ENCODE peak calls at places on chromosomes 11 and 22, in six cellular contexts. H is stomach, K is K562, I is suprapubic skin, P is GM23338, J is GM12892. Z is an unnamed sample.

GRCh38 chr11:114553642-114554041 is 6.0 kb downstream of the NXPE1 start:
- DNase-seq in I (no peak), K (no peak), P (no peak), H (no peak), J (no peak), Z (no peak)

GRCh38 chr22:36828815-36829214 is 12.0 kb upstream of the PVALB start:
- DNase-seq in K (peak; percentile 35), H (no peak), P (peak; percentile 32), I (no peak), J (no peak), Z (no peak)

GRCh38 chr22:36160499-36160942 is at the start of gene APOL3:
- DNase-seq in I (peak; percentile 91), P (no peak), J (no peak), K (no peak), H (peak; percentile 74), Z (peak; percentile 79)

GRCh38 chr22:47090591-47091240 is 328.3 kb downstream of the TBC1D22A start:
- DNase-seq in K (peak; percentile 55), P (peak; percentile 69), H (no peak), J (no peak), I (peak; percentile 77), Z (no peak)

GRCh38 chr11:126343051-126343450 is 12.4 kb upstream of the ST3GAL4 start:
- DNase-seq in I (peak; percentile 67), K (no peak), H (no peak), J (no peak), P (no peak), Z (no peak)

GRCh38 chr11:75823415-75823814 is 8.4 kb downstream of the UVRAG start:
- DNase-seq in P (no peak), J (no peak), K (no peak), H (no peak), I (no peak), Z (no peak)

GRCh38 chr11:126465573-126466287 is 110.2 kb downstream of the ST3GAL4 start:
- DNase-seq in P (no peak), J (no peak), I (no peak), H (peak; percentile 30), K (no peak), Z (peak; percentile 68)

GRCh38 chr11:47983464-47984397 is 3.4 kb downstream of the PTPRJ start:
- DNase-seq in P (no peak), I (no peak), J (no peak), K (no peak), H (no peak), Z (no peak)

GRCh38 chr22:21443057-21443734 is 24.0 kb upstream of the TMEM191C start:
- DNase-seq in H (peak; percentile 22), J (no peak), I (peak; percentile 73), K (no peak), P (no peak), Z (no peak)

GRCh38 chr11:68370211-68371111 is 58.1 kb downstream of the LRP5 start:
- DNase-seq in P (no peak), J (peak; percentile 92), H (no peak), K (no peak), I (no peak), Z (peak; percentile 62)

DNA sequence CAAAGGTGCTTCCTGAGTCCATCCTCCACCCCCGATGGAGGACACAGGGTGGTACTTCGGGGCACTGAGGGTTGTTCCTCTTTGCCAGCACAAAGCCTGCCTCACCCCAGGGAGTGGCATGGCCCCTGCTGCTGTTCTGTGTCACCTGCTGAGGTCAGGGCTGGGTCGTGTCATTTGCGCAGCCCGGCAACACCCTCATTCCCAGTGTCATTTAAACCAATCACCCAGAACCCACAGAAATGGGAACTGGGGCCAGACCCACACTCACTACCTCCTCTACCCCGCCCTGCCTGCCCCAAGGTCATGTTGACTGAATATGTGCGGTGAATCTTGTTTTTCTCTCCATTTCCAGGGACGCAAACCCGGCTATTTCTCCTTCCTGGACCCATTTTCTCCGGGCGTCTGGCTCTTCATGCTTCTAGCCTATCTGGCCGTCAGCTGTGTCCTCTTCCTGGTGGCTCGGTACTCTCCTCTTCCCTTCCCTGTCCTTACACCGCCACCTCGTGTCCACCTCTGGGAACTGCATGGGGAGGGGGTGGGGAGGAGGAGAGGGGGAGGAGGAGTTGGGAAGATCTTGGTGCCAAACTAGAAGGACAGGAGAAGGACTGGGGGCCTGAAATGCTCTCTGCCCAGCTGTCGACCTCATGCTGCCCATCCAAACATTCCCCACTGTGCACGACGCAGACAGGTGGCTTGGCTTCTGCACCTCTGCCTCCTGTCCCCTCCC is 71.2 kb upstream of the TBCEL start:
- DNase-seq in J (peak; percentile 51), I (no peak), P (peak; percentile 93), H (peak; percentile 73), K (peak; percentile 87), Z (peak; percentile 79)
- TF ChIP-seq POLR2AphosphoS5 in J (no peak), I (no peak), P (no peak), H (no peak), K (no peak), Z (no peak)

GRCh38 chr11:61025819-61026120 is 54.3 kb downstream of the CD6 start:
- DNase-seq in K (no peak), P (no peak), I (no peak), H (no peak), J (no peak), Z (no peak)

GRCh38 chr11:61027141-61027840 is 55.8 kb downstream of the CD6 start:
- DNase-seq in J (no peak), H (no peak), K (no peak), I (no peak), P (no peak), Z (no peak)

GRCh38 chr11:61024938-61025818 is 53.7 kb downstream of the CD6 start:
- DNase-seq in H (no peak), J (no peak), I (no peak), K (no peak), P (no peak), Z (no peak)

GRCh38 chr11:61026121-61027031 is 54.9 kb downstream of the CD6 start:
- DNase-seq in K (no peak), J (no peak), H (no peak), P (no peak), I (no peak), Z (peak; percentile 16)

DNA sequence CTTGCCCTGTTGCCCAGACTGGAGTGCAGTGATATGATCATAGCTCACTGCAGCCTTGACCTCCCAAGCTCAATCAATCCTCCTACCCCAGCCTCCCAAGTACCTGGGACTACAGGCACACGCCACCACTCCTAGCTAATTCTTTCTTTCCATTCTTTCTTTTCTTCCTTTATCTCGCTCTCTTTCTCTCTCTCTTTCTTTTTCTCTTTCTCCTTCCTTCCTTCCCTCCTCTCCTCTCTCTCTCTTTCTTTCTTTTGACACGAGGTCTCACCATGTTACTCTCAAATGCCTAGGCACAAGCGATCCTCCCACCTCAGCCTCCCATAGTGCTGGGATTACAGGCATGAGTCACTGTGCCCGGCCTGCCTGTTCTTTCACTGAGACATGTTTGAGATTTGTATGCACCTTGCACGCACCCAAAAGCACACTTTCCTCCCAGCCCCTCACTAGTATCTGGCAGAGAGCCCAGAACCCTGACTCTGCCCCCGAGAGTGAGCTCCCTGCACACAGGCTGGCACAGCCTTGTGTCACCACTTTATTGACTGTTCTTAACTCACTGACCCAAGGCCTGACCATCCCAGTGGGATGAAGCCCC is 56.8 kb downstream of the CD6 start:
- DNase-seq in I (no peak), J (no peak), P (no peak), H (peak; percentile 57), K (no peak), Z (peak; percentile 21)
- TF ChIP-seq POLR2AphosphoS5 in I (no peak), J (peak; percentile 49), P (no peak), H (no peak), K (no peak), Z (no peak)

DNA sequence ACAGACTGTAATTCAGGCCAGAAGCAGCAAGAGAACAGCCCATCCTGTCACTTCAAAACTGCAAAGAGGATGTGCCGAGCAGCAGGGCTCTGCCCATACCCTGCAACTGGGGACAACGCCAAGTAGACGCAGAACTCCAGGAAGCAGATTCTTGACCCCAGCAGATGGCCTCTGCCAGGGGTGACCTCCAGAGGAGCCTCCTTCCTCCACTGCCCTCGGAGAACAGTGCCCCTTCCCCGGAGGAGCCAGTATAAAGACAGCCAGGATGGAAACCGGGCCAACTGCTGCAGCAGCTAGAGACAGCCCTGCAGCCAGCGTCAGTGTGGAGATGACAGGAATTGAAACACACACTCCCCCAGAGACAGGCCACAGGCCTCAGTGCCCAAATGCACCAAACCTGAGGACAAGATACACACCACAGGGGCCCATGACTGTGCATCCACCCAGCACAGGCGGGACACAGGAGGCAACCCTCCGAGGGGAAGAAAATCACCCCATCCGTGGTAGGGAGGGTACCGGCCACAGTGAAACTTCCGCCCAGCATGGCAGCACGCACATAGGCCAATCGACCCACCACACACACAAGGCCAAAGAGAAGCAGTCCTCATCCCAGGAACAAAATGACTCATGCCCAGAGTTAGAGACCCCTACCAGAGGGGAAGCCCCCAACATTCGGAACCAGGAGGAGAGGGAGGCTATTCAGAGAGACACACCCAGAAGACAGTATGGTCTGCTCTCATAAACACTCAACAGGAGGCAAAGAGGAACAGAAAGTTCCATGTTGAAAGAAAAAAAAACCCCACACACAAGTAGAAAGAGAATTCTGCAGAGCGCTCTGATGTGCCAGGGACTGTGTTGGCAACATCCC is 5.6 kb downstream of the AHNAK start:
- DNase-seq in H (no peak), I (no peak), K (no peak), J (peak; percentile 52), P (no peak), Z (peak; percentile 57)
- TF ChIP-seq POLR2AphosphoS5 in H (peak; percentile 26), I (no peak), K (no peak), J (no peak), P (no peak), Z (no peak)

DNA sequence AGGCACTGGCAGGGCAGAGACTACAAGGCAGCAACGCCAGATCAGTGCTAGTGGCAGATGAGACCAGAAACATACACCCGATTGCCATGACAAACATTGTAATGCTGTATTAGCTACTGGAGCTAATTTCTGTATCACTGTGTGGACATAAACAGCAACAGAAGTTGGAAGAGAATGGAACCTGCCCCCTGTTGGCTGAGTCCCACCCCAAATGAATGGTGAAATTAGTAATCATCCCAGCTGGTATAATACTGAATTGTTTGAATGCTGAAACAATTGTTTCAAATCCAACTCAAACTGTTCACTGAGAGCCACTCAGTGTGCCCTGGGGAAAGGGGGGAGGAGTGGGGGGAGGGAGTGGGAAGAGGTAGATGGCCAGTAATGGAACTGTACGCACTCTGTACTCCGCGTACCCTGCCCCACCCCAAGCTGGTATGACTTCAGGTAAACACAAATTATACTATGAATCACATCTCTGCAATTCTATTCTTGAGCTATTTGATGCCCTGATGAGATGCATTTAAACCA is 11.2 kb upstream of the BIRC3 start:
- DNase-seq in H (peak; percentile 83), I (no peak), J (no peak), K (no peak), P (no peak), Z (peak; percentile 83)
- TF ChIP-seq POLR2AphosphoS5 in H (peak; percentile 21), I (no peak), J (no peak), K (no peak), P (no peak), Z (no peak)

DNA sequence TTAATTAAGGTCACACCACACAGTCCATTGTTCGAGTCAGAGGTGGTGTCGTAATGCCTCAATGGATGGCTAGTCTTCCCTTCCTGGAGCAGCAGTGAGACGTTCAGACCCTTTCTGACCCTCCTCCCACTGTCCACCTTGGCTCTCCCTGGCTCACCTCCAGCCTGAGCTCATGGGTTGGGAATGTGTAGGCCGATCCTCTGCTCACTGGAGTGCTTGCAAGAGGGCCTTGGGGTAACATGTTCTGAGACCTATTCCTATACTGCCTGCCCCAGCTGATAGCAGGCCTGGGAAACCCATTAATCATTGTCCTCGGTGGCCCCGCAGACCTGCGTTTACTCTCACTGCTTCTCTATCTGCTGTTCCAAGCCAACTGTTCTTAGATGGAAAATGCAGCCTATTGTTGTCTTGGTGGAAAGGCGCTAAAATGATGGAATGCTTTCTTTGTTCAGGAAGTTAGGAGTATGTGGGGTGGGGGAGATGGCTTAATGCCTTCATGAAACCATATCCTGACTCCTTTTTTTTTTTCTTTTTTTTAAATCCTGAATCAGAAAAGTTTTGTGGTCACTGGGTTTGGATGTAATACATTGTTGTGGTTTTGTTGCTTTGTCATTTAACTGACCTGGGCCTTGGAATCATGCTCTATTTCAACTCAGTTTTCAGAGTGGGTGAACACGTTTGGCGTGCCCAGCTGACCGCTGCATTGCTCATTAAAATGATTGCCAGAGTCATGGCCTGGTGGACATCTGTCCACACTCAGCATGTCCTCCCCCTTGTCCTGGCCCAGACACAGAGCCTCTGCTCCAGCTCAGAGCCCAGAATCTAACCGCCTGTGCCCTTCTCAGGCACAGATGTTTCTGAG is 72.5 kb downstream of the MICAL2 start:
- DNase-seq in K (peak; percentile 81), H (no peak), J (no peak), P (no peak), I (no peak), Z (no peak)
- TF ChIP-seq POLR2AphosphoS5 in K (no peak), H (no peak), J (no peak), P (no peak), I (no peak), Z (no peak)

Z was measured in transverse colon.